ENCODE peak calls at places on chromosomes 7 and 10, in eight cellular contexts. Q, S, C, G, X, E, Y and I are unnamed samples.

GRCh38 chr10:3805227-3805790 is 20.3 kb upstream of the KLF6 start:
- DNase-seq in Q (no peak), C (peak; percentile 96), S (peak; percentile 75), G (peak; percentile 61), E (no peak), X (no peak), Y (no peak), I (no peak)

GRCh38 chr10:75717126-75717916 is 285.9 kb downstream of the LRMDA start:
- DNase-seq in C (peak; percentile 2), E (no peak), Q (no peak), S (peak; percentile 45), G (no peak), X (no peak), Y (no peak), I (no peak)

GRCh38 chr10:107806006-107806405 is 641.5 kb upstream of the SORCS1 start:
- DNase-seq in Y (no peak), Q (no peak), C (no peak), G (no peak), X (no peak), E (no peak), S (no peak), I (no peak)

GRCh38 chr7:28984631-28985030 is 26.5 kb upstream of the TRIL start:
- DNase-seq in C (peak; percentile 94), E (peak; percentile 53), Y (no peak), S (peak; percentile 91), X (peak; percentile 46), Q (peak; percentile 66), G (peak; percentile 93), I (peak; percentile 58)

GRCh38 chr10:121994429-121994881 is 5.5 kb downstream of the TACC2 start:
- DNase-seq in Y (no peak), Q (no peak), X (peak; percentile 66), E (no peak), C (peak; percentile 21), G (no peak), S (peak; percentile 11), I (peak; percentile 66)

GRCh38 chr7:5827755-5828154 is 46.3 kb upstream of the RNF216 start:
- DNase-seq in Q (peak; percentile 20), E (peak; percentile 52), S (peak; percentile 2), G (peak; percentile 26), Y (no peak), C (peak; percentile 18), X (no peak), I (no peak)

GRCh38 chr10:101601541-101601940 is 13.4 kb downstream of the DPCD start:
- DNase-seq in Y (no peak), E (no peak), G (no peak), Q (no peak), X (peak; percentile 51), S (no peak), C (no peak), I (peak; percentile 78)

GRCh38 chr7:73770002-73770859 is at the start of gene CLDN3:
- DNase-seq in Q (peak; percentile 49), Y (peak; percentile 97), E (peak; percentile 93), C (peak; percentile 40), S (no peak), G (peak; percentile 17), X (no peak), I (peak; percentile 98)

GRCh38 chr10:62454696-62455451 is 80.7 kb downstream of the ZNF365 start:
- DNase-seq in Y (no peak), E (no peak), G (peak; percentile 66), S (peak; percentile 46), X (peak; percentile 34), Q (no peak), C (peak; percentile 78), I (no peak)

GRCh38 chr7:142461437-142461836 is 203.6 kb upstream of the PRSS58 start:
- DNase-seq in S (peak; percentile 81), Q (no peak), C (peak; percentile 87), G (peak; percentile 88), Y (no peak), X (no peak), E (no peak), I (no peak)

GRCh38 chr7:39589323-39590111 is 23.3 kb downstream of the YAE1 start:
- DNase-seq in Q (peak; percentile 95), G (peak; percentile 88), Y (no peak), C (peak; percentile 87), S (peak; percentile 64), E (no peak), X (no peak), I (no peak)

GRCh38 chr7:20310963-20311742 is 19.5 kb upstream of the ITGB8 start:
- DNase-seq in S (peak; percentile 80), Q (no peak), C (peak; percentile 66), G (peak; percentile 87), X (no peak), E (no peak), Y (no peak), I (no peak)

GRCh38 chr7:146090023-146090645 is 26.5 kb upstream of the CNTNAP2 start:
- DNase-seq in S (peak; percentile 60), X (no peak), Q (peak; percentile 13), C (peak; percentile 18), G (peak; percentile 34), E (no peak), Y (no peak), I (peak; percentile 3)

GRCh38 chr7:27650283-27650682 is 12.4 kb downstream of the HIBADH start:
- DNase-seq in C (no peak), X (no peak), S (no peak), Q (no peak), Y (no peak), E (no peak), G (no peak), I (no peak)

GRCh38 chr7:105934577-105935185 is 28.4 kb upstream of the CDHR3 start:
- DNase-seq in Y (no peak), X (no peak), Q (peak; percentile 36), E (no peak), C (peak; percentile 51), S (peak; percentile 89), G (peak; percentile 81), I (peak; percentile 75)

GRCh38 chr7:111107989-111108388 is 17.1 kb downstream of the LRRN3 start:
- DNase-seq in Q (no peak), S (no peak), Y (peak; percentile 60), E (no peak), G (no peak), C (no peak), X (no peak), I (no peak)

GRCh38 chr10:14549496-14549895 is 218.8 kb upstream of the FRMD4A start:
- DNase-seq in G (no peak), C (no peak), Y (no peak), Q (no peak), S (peak; percentile 61), X (no peak), E (no peak), I (no peak)

GRCh38 chr7:123941391-123942180 is 16.5 kb downstream of the SPAM1 start:
- DNase-seq in G (no peak), Q (no peak), X (no peak), Y (no peak), S (no peak), E (no peak), C (no peak), I (no peak)

GRCh38 chr7:33062023-33062781 is at the start of gene NT5C3A:
- DNase-seq in G (peak; percentile 67), S (peak; percentile 24), Y (peak; percentile 66), C (peak; percentile 68), X (no peak), Q (peak; percentile 35), E (no peak), I (peak; percentile 47)

GRCh38 chr10:47357131-47357582 is 9.0 kb downstream of the RBP3 start:
- DNase-seq in X (no peak), C (no peak), G (no peak), S (no peak), Q (no peak), Y (no peak), E (no peak), I (no peak)

GRCh38 chr7:28738384-28738783 is 219.7 kb downstream of the TRIL start:
- DNase-seq in Q (no peak), Y (no peak), G (no peak), S (peak; percentile 33), X (no peak), C (no peak), E (no peak), I (no peak)

GRCh38 chr7:19069842-19070241 is 47.6 kb downstream of the TWIST1 start:
- DNase-seq in Q (no peak), G (no peak), C (no peak), E (no peak), X (no peak), S (peak; percentile 21), Y (no peak), I (no peak)

DNA sequence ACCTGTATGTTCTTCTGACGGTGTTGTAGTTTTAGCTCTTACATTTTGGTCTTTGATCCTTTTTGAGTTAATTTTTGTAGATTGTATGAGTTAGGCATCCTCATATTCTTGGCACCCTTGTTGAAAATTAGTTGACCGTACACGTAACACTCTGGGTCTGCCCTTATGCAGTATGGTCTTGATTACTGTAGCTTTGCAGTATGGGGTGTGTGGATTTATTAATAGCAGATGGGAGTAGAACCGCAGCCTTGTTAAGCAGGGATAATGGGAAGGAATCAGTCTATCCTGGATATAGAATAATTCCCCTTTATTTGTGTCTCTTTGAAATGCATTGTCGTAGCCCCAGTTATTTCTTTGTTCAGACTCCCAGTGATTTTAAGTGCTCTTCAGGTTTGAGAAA is 95.5 kb downstream of the UBE3C start:
- DNase-seq in C (peak; percentile 61), S (no peak), X (no peak), Y (no peak), E (no peak), G (peak; percentile 37), Q (no peak), I (no peak)
- H3K36me3 ChIP-seq in C (peaks cover 24% of the 10 kb centered on the region), S (no peaks in the 10 kb centered on the region), X (peaks cover 59% of the 10 kb centered on the region), Y (no peaks in the 10 kb centered on the region), E (peaks cover 88% of the 10 kb centered on the region), G (peaks cover 50% of the 10 kb centered on the region), Q (peaks cover 48% of the 10 kb centered on the region), I (peaks cover 21% of the 10 kb centered on the region)

GRCh38 chr7:157588271-157588589 is 251.4 kb downstream of the DNAJB6 start:
- DNase-seq in S (no peak), Q (no peak), X (no peak), Y (no peak), C (no peak), G (no peak), E (peak; percentile 38), I (no peak)
- H3K36me3 ChIP-seq in S (no peaks in the 10 kb centered on the region), Q (no peaks in the 10 kb centered on the region), X (no peaks in the 10 kb centered on the region), Y (no peaks in the 10 kb centered on the region), C (no peaks in the 10 kb centered on the region), G (no peaks in the 10 kb centered on the region), E (no peaks in the 10 kb centered on the region), I (no peaks in the 10 kb centered on the region)

DNA sequence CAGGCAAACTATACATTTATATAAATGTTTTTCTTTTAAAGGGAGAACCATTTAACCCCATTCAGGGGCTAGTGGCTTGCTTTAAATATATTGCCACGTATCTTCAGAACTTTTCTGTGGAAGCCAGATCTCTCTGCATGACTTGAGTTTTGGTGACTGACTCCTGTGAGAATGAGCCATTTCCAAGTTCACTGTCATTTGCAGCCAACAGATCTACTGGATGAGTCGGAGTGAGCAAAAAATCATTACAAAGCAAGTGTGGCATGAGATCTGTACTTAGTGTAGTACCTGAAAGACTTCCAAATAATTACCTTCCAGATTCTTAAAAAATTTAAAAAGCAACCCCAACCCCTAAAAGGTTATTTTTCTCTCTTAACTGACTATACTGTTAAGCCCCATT is 45.6 kb downstream of the PDSS1 start:
- DNase-seq in Q (no peak), S (no peak), E (no peak), X (no peak), Y (no peak), C (peak; percentile 80), G (no peak), I (no peak)
- H3K36me3 ChIP-seq in Q (peaks cover 81% of the 10 kb centered on the region), S (peaks cover 5% of the 10 kb centered on the region), E (peaks cover 53% of the 10 kb centered on the region), X (peaks cover 64% of the 10 kb centered on the region), Y (no peaks in the 10 kb centered on the region), C (peaks cover 29% of the 10 kb centered on the region), G (peaks cover 55% of the 10 kb centered on the region), I (peaks cover 12% of the 10 kb centered on the region)

GRCh38 chr10:78065616-78066410 is 32.1 kb downstream of the RPS24 start:
- DNase-seq in Y (peak; percentile 24), G (no peak), X (no peak), Q (no peak), C (no peak), S (no peak), E (no peak), I (peak; percentile 17)
- H3K36me3 ChIP-seq in Y (no peaks in the 10 kb centered on the region), G (no peaks in the 10 kb centered on the region), X (no peaks in the 10 kb centered on the region), Q (no peaks in the 10 kb centered on the region), C (no peaks in the 10 kb centered on the region), S (no peaks in the 10 kb centered on the region), E (no peaks in the 10 kb centered on the region), I (no peaks in the 10 kb centered on the region)